ENCODE peak calls at places on chromosome 13, in seven cellular contexts. One of them, this sample, is unnamed.

GRCh38 chr13:50248537-50249521 is 233.6 kb downstream of the KCNRG start:
- DNase-seq in psoas muscle: no peak
- DNase-seq in left lung: no peak
- DNase-seq in effector CD4-positive, alpha-beta T cell: no peak
- DNase-seq in Kasumi-1: no peak
- DNase-seq in brain microvascular endothelial cell: no peak
- DNase-seq in stimulated activated CD4-positive, alpha-beta T cell treated with anti-CD3 and anti-CD28 coated beads, Interleukin-1b, Interleukin-23, amount 100 ng/mL, for 24 hours: no peak
- DNase-seq in this sample: no peak

GRCh38 chr13:22461854-22462565 is 718.8 kb upstream of the SGCG start:
- DNase-seq in psoas muscle: no peak
- DNase-seq in left lung: no peak
- DNase-seq in effector CD4-positive, alpha-beta T cell: no peak
- DNase-seq in Kasumi-1: no peak
- DNase-seq in brain microvascular endothelial cell: no peak
- DNase-seq in stimulated activated CD4-positive, alpha-beta T cell treated with anti-CD3 and anti-CD28 coated beads, Interleukin-1b, Interleukin-23, amount 100 ng/mL, for 24 hours: no peak
- DNase-seq in this sample: no peak

GRCh38 chr13:83992566-83993358 is 110.5 kb upstream of the SLITRK1 start:
- DNase-seq in psoas muscle: no peak
- DNase-seq in left lung: no peak
- DNase-seq in effector CD4-positive, alpha-beta T cell: no peak
- DNase-seq in Kasumi-1: no peak
- DNase-seq in brain microvascular endothelial cell: no peak
- DNase-seq in stimulated activated CD4-positive, alpha-beta T cell treated with anti-CD3 and anti-CD28 coated beads, Interleukin-1b, Interleukin-23, amount 100 ng/mL, for 24 hours: no peak
- DNase-seq in this sample: no peak

GRCh38 chr13:30581582-30581981 is 36.1 kb upstream of the USPL1 start:
- DNase-seq in psoas muscle: no peak
- DNase-seq in left lung: no peak
- DNase-seq in effector CD4-positive, alpha-beta T cell: no peak
- DNase-seq in Kasumi-1: peak; percentile 1
- DNase-seq in brain microvascular endothelial cell: no peak
- DNase-seq in stimulated activated CD4-positive, alpha-beta T cell treated with anti-CD3 and anti-CD28 coated beads, Interleukin-1b, Interleukin-23, amount 100 ng/mL, for 24 hours: no peak
- DNase-seq in this sample: no peak

GRCh38 chr13:101415358-101416174 is 742 bp downstream of the NALCN start:
- DNase-seq in psoas muscle: peak; percentile 13
- DNase-seq in left lung: no peak
- DNase-seq in effector CD4-positive, alpha-beta T cell: no peak
- DNase-seq in Kasumi-1: no peak
- DNase-seq in brain microvascular endothelial cell: no peak
- DNase-seq in stimulated activated CD4-positive, alpha-beta T cell treated with anti-CD3 and anti-CD28 coated beads, Interleukin-1b, Interleukin-23, amount 100 ng/mL, for 24 hours: no peak
- DNase-seq in this sample: no peak

GRCh38 chr13:76421011-76421410 is 465.2 kb downstream of the KCTD12 start:
- DNase-seq in psoas muscle: no peak
- DNase-seq in left lung: no peak
- DNase-seq in effector CD4-positive, alpha-beta T cell: no peak
- DNase-seq in Kasumi-1: no peak
- DNase-seq in brain microvascular endothelial cell: no peak
- DNase-seq in stimulated activated CD4-positive, alpha-beta T cell treated with anti-CD3 and anti-CD28 coated beads, Interleukin-1b, Interleukin-23, amount 100 ng/mL, for 24 hours: no peak
- DNase-seq in this sample: no peak

GRCh38 chr13:110503979-110504499 is 57.5 kb downstream of the RAB20 start:
- DNase-seq in psoas muscle: no peak
- DNase-seq in left lung: no peak
- DNase-seq in effector CD4-positive, alpha-beta T cell: no peak
- DNase-seq in Kasumi-1: no peak
- DNase-seq in brain microvascular endothelial cell: no peak
- DNase-seq in stimulated activated CD4-positive, alpha-beta T cell treated with anti-CD3 and anti-CD28 coated beads, Interleukin-1b, Interleukin-23, amount 100 ng/mL, for 24 hours: no peak
- DNase-seq in this sample: no peak

GRCh38 chr13:95087746-95088305 is 213.4 kb downstream of the ABCC4 start:
- DNase-seq in psoas muscle: no peak
- DNase-seq in left lung: no peak
- DNase-seq in effector CD4-positive, alpha-beta T cell: no peak
- DNase-seq in Kasumi-1: peak; percentile 45
- DNase-seq in brain microvascular endothelial cell: peak; percentile 43
- DNase-seq in stimulated activated CD4-positive, alpha-beta T cell treated with anti-CD3 and anti-CD28 coated beads, Interleukin-1b, Interleukin-23, amount 100 ng/mL, for 24 hours: no peak
- DNase-seq in this sample: no peak

GRCh38 chr13:77026783-77027621 is at the start of gene FBXL3:
- DNase-seq in psoas muscle: peak; percentile 86
- DNase-seq in left lung: peak; percentile 88
- DNase-seq in effector CD4-positive, alpha-beta T cell: peak; percentile 74
- DNase-seq in Kasumi-1: peak; percentile 84
- DNase-seq in brain microvascular endothelial cell: peak; percentile 89
- DNase-seq in stimulated activated CD4-positive, alpha-beta T cell treated with anti-CD3 and anti-CD28 coated beads, Interleukin-1b, Interleukin-23, amount 100 ng/mL, for 24 hours: peak; percentile 47
- DNase-seq in this sample: no peak

GRCh38 chr13:65656740-65657329 is 1573.3 kb downstream of the PCDH9 start:
- DNase-seq in psoas muscle: no peak
- DNase-seq in left lung: no peak
- DNase-seq in effector CD4-positive, alpha-beta T cell: no peak
- DNase-seq in Kasumi-1: peak; percentile 28
- DNase-seq in brain microvascular endothelial cell: no peak
- DNase-seq in stimulated activated CD4-positive, alpha-beta T cell treated with anti-CD3 and anti-CD28 coated beads, Interleukin-1b, Interleukin-23, amount 100 ng/mL, for 24 hours: no peak
- DNase-seq in this sample: peak; percentile 18